ENCODE peak calls at places on chromosomes 16 and 17, in six cellular contexts. N is GM13976; Y is CD8-positive, alpha-beta T cell; G is progenitor cell of endocrine pancreas; W is astrocyte of the spinal cord; B is gastrocnemius medialis. F is an unnamed sample.
A peak's percentile ranks its signal among the peaks of the same experiment; 100 is the strongest.

GRCh38 chr16:54116126-54116525 is 170.5 kb downstream of the IRX3 start:
- DNase-seq in N (no peak), Y (no peak), G (no peak), W (peak; percentile 26), B (no peak), F (no peak)

GRCh38 chr16:48353565-48354163 is 31.5 kb downstream of the SIAH1 start:
- DNase-seq in N (peak; percentile 74), Y (peak; percentile 66), G (peak; percentile 19), W (peak; percentile 72), B (peak; percentile 58), F (peak; percentile 75)

GRCh38 chr16:84175351-84176081 is 11.3 kb downstream of the TAF1C start:
- DNase-seq in N (no peak), Y (peak; percentile 69), G (peak; percentile 47), W (peak; percentile 46), B (peak; percentile 45), F (peak; percentile 66)

GRCh38 chr16:89951509-89951908 is 3.0 kb downstream of the DEF8 start:
- DNase-seq in N (no peak), Y (no peak), G (no peak), W (no peak), B (no peak), F (no peak)

GRCh38 chr16:15726715-15727114 is 76.7 kb downstream of the NDE1 start:
- DNase-seq in N (no peak), Y (no peak), G (no peak), W (no peak), B (no peak), F (no peak)

GRCh38 chr17:74780443-74781238 is 4.5 kb upstream of the NAT9 start:
- DNase-seq in N (no peak), Y (no peak), G (no peak), W (peak; percentile 17), B (no peak), F (peak; percentile 51)

GRCh38 chr17:15405016-15405415 is 62.4 kb downstream of the CDRT4 start:
- DNase-seq in N (no peak), Y (no peak), G (no peak), W (no peak), B (no peak), F (no peak)

GRCh38 chr17:27407916-27408846 is 48.1 kb upstream of the KSR1 start:
- DNase-seq in N (no peak), Y (no peak), G (no peak), W (peak; percentile 71), B (no peak), F (no peak)

GRCh38 chr17:27415090-27415795 is 41.0 kb upstream of the KSR1 start:
- DNase-seq in N (no peak), Y (no peak), G (no peak), W (no peak), B (no peak), F (no peak)

GRCh38 chr16:68776821-68777485 is 39.9 kb downstream of the CDH1 start:
- DNase-seq in N (peak; percentile 55), Y (peak; percentile 33), G (no peak), W (peak; percentile 47), B (no peak), F (peak; percentile 53)

GRCh38 chr16:65855171-65856145 is 511.0 kb upstream of the CDH5 start:
- DNase-seq in N (no peak), Y (no peak), G (no peak), W (no peak), B (no peak), F (no peak)

GRCh38 chr17:8185580-8186445 is 4.2 kb downstream of the BORCS6 start:
- DNase-seq in N (peak; percentile 82), Y (peak; percentile 92), G (peak; percentile 96), W (peak; percentile 62), B (peak; percentile 82), F (peak; percentile 67)

GRCh38 chr17:44004077-44004760 is at the start of gene NAGS:
- DNase-seq in N (no peak), Y (no peak), G (no peak), W (peak; percentile 45), B (no peak), F (no peak)

GRCh38 chr17:64327201-64327930 is 63.3 kb downstream of the PECAM1 start:
- DNase-seq in N (no peak), Y (no peak), G (no peak), W (no peak), B (no peak), F (no peak)

GRCh38 chr17:57140321-57140720 is 55.3 kb downstream of the AKAP1 start:
- DNase-seq in N (no peak), Y (no peak), G (no peak), W (no peak), B (no peak), F (no peak)

GRCh38 chr17:28725166-28725659 is 820 bp downstream of the TLCD1 start:
- DNase-seq in N (no peak), Y (no peak), G (no peak), W (peak; percentile 57), B (no peak), F (no peak)

GRCh38 chr16:15682105-15682570 is 32.1 kb downstream of the NDE1 start:
- DNase-seq in N (no peak), Y (peak; percentile 49), G (no peak), W (peak; percentile 79), B (no peak), F (no peak)

GRCh38 chr17:82859431-82860403 is 19.9 kb upstream of the ZNF750 start:
- DNase-seq in N (peak; percentile 75), Y (peak; percentile 67), G (no peak), W (peak; percentile 61), B (peak; percentile 60), F (peak; percentile 89)

GRCh38 chr17:45997624-45998023 is 1.4 kb upstream of the STH start:
- DNase-seq in N (no peak), Y (no peak), G (no peak), W (peak; percentile 10), B (no peak), F (no peak)

GRCh38 chr16:71734511-71734910 is 10.0 kb upstream of the PHLPP2 start:
- DNase-seq in N (no peak), Y (no peak), G (no peak), W (no peak), B (no peak), F (no peak)

GRCh38 chr16:67967183-67967955 is 1.1 kb downstream of the SLC12A4 start:
- DNase-seq in N (no peak), Y (peak; percentile 24), G (no peak), W (no peak), B (no peak), F (no peak)

GRCh38 chr16:11354733-11355574 is 9.7 kb downstream of the RMI2 start:
- DNase-seq in N (peak; percentile 74), Y (peak; percentile 69), G (no peak), W (peak; percentile 45), B (no peak), F (peak; percentile 78)
- TF ChIP-seq CTCF in N (peak; percentile 9), Y (no peak), G (no peak), W (no peak), B (no peak), F (peak; percentile 18)

GRCh38 chr17:31513731-31514427 is 122.4 kb downstream of the RAB11FIP4 start:
- DNase-seq in N (no peak), Y (no peak), G (no peak), W (no peak), B (no peak), F (no peak)

GRCh38 chr17:31521632-31522283 is 130.3 kb downstream of the RAB11FIP4 start:
- DNase-seq in N (no peak), Y (no peak), G (no peak), W (no peak), B (no peak), F (no peak)

GRCh38 chr17:31515226-31515759 is 123.8 kb downstream of the RAB11FIP4 start:
- DNase-seq in N (no peak), Y (no peak), G (no peak), W (no peak), B (no peak), F (no peak)

GRCh38 chr17:31518478-31518877 is 127.0 kb downstream of the RAB11FIP4 start:
- DNase-seq in N (no peak), Y (no peak), G (no peak), W (no peak), B (no peak), F (no peak)

DNA sequence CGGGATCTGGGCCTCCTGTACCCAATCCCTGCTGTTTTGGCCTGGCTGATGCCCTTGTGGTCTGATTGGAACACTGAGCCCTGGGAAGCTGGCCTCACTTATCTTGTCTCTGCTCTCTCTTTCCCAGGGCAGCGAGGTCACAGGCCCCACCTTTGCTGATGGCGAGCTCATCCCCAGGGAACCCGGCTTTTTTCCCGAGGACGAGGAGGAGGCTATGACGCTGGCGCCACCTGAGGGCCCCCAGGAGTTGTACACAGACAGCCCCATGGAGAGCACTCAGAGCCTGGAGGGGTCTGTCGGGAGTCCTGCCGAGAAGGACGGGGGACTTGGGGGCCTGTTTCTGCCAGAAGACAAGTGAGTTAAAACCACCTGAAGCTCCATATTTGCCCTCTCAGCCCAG is 126.0 kb downstream of the RAB11FIP4 start:
- DNase-seq in N (no peak), Y (no peak), G (no peak), W (no peak), B (no peak), F (no peak)
- TF ChIP-seq CTCF in N (peak; percentile 55), Y (peak; percentile 16), G (peak; percentile 33), W (peak; percentile 35), B (no peak), F (peak; percentile 30)

DNA sequence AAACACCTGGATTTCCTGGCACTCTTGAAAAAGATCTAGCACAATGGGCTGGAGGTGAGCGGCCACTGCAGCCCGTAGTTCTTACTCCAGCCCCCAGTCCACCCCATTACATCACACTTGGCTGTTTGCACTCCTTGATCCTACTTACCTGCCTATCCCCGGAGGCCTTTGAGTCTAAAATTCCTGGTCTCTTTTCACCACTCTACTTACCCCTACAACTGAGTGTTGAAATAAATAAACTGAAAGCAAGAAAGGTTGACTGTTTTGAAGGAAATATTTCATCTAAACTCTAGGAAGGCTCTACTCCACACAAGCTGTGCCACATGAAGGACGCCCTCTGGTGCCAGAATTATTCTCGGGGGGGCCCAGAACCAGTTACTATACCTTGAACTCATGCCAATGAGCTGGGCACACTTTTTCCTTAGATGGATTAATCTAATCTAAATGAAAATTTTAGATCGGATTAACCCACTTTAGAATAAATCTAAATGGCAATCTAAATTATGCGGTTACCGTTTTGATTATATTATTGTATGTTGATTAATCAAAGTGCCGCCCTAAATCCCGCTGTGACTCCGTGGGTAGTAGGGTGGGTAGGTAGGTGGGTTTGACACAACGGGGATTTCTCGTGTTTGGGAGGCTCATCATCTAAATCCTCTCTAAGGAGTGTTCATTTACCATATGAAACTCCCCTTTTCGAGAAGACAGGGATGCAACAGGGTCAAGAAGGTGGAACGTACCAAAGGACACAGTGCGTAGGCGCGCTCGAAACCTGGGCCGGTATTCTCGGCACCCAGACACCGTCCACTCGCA is 651 bp upstream of the EIF1 start:
- DNase-seq in N (no peak), Y (peak; percentile 71), G (no peak), W (peak; percentile 57), B (peak; percentile 57), F (no peak)
- TF ChIP-seq CTCF in N (no peak), Y (peak; percentile 60), G (peak; percentile 27), W (no peak), B (no peak), F (peak; percentile 5)

GRCh38 chr17:59435238-59435637 is 103.8 kb downstream of the YPEL2 start:
- DNase-seq in N (no peak), Y (no peak), G (no peak), W (peak; percentile 37), B (no peak), F (no peak)

GRCh38 chr17:59439711-59440110 is 108.3 kb downstream of the YPEL2 start:
- DNase-seq in N (no peak), Y (no peak), G (no peak), W (no peak), B (no peak), F (no peak)

GRCh38 chr17:59439261-59439660 is 107.8 kb downstream of the YPEL2 start:
- DNase-seq in N (no peak), Y (no peak), G (no peak), W (no peak), B (no peak), F (no peak)

GRCh38 chr17:59436900-59437299 is 105.4 kb downstream of the YPEL2 start:
- DNase-seq in N (no peak), Y (no peak), G (no peak), W (no peak), B (peak; percentile 29), F (no peak)

GRCh38 chr17:59437766-59438165 is 106.3 kb downstream of the YPEL2 start:
- DNase-seq in N (no peak), Y (no peak), G (no peak), W (no peak), B (no peak), F (no peak)
- TF ChIP-seq CTCF in N (no peak), Y (no peak), G (no peak), W (no peak), B (no peak), F (no peak)